ENCODE peak calls at places on chromosome 9, in seven cellular contexts. R, O, W, C, U, F and X are unnamed samples.

GRCh38 chr9:15373881-15374280 is 48.8 kb upstream of the SNAPC3 start:
- DNase-seq in R (no peak), O (no peak), W (no peak), C (no peak), U (peak; percentile 22), F (no peak), X (no peak)

GRCh38 chr9:78407636-78408312 is 110.8 kb downstream of the PSAT1 start:
- DNase-seq in R (no peak), O (no peak), W (no peak), C (no peak), U (no peak), F (no peak), X (no peak)

GRCh38 chr9:101848485-101848919 is 110.1 kb upstream of the GRIN3A start:
- DNase-seq in R (peak; percentile 1), O (no peak), W (peak; percentile 68), C (no peak), U (no peak), F (peak; percentile 72), X (no peak)

GRCh38 chr9:90803860-90804593 is 2.4 kb downstream of the SYK start:
- DNase-seq in R (no peak), O (no peak), W (no peak), C (no peak), U (no peak), F (no peak), X (no peak)

GRCh38 chr9:120710110-120710981 is 3.9 kb downstream of the MEGF9 start:
- DNase-seq in R (peak; percentile 66), O (no peak), W (peak; percentile 35), C (no peak), U (peak; percentile 35), F (peak; percentile 67), X (peak; percentile 28)

GRCh38 chr9:22111871-22112247 is 102.8 kb upstream of the CDKN2B start:
- DNase-seq in R (peak; percentile 79), O (no peak), W (no peak), C (no peak), U (peak; percentile 51), F (peak; percentile 81), X (no peak)

GRCh38 chr9:88706193-88707112 is 171.5 kb downstream of the NXNL2 start:
- DNase-seq in R (peak; percentile 8), O (no peak), W (no peak), C (no peak), U (no peak), F (no peak), X (peak; percentile 31)

GRCh38 chr9:2461886-2462285 is 159.7 kb upstream of the VLDLR start:
- DNase-seq in R (peak; percentile 23), O (no peak), W (no peak), C (no peak), U (no peak), F (peak; percentile 28), X (no peak)

GRCh38 chr9:114112778-114113585 is 13.9 kb upstream of the KIF12 start:
- DNase-seq in R (peak; percentile 76), O (peak; percentile 90), W (peak; percentile 79), C (no peak), U (no peak), F (peak; percentile 80), X (no peak)

GRCh38 chr9:121713400-121714070 is 62.1 kb downstream of the DAB2IP start:
- DNase-seq in R (no peak), O (no peak), W (no peak), C (no peak), U (no peak), F (no peak), X (no peak)

GRCh38 chr9:137606005-137606601 is 617 bp downstream of the ARRDC1 start:
- DNase-seq in R (peak; percentile 48), O (peak; percentile 45), W (peak; percentile 45), C (no peak), U (no peak), F (no peak), X (peak; percentile 56)

GRCh38 chr9:37464426-37465248 is 613 bp downstream of the ZBTB5 start:
- DNase-seq in R (peak; percentile 89), O (peak; percentile 86), W (peak; percentile 82), C (no peak), U (peak; percentile 84), F (peak; percentile 59), X (no peak)

GRCh38 chr9:89878687-89879086 is 273.9 kb downstream of the GADD45G start:
- DNase-seq in R (no peak), O (peak; percentile 95), W (peak; percentile 29), C (no peak), U (no peak), F (peak; percentile 21), X (no peak)

GRCh38 chr9:27247756-27248155 is 49.2 kb downstream of the EQTN start:
- DNase-seq in R (peak; percentile 63), O (no peak), W (peak; percentile 68), C (peak; percentile 64), U (peak; percentile 33), F (peak; percentile 56), X (peak; percentile 71)

GRCh38 chr9:21590058-21590996 is 108.2 kb upstream of the IFNE start:
- DNase-seq in R (peak; percentile 50), O (no peak), W (no peak), C (no peak), U (no peak), F (peak; percentile 51), X (no peak)

GRCh38 chr9:123406691-123407536 is 50.9 kb downstream of the CRB2 start:
- DNase-seq in R (no peak), O (no peak), W (no peak), C (no peak), U (no peak), F (peak; percentile 6), X (peak; percentile 74)

GRCh38 chr9:28032178-28032532 is 458.9 kb upstream of the C9orf72 start:
- DNase-seq in R (no peak), O (no peak), W (no peak), C (no peak), U (no peak), F (no peak), X (peak; percentile 23)

GRCh38 chr9:109728696-109729300 is 51.2 kb upstream of the PALM2AKAP2 start:
- DNase-seq in R (peak; percentile 28), O (no peak), W (no peak), C (no peak), U (no peak), F (no peak), X (no peak)

GRCh38 chr9:91151014-91151740 is 210.5 kb downstream of the AUH start:
- DNase-seq in R (peak; percentile 79), O (no peak), W (no peak), C (no peak), U (no peak), F (peak; percentile 99), X (no peak)

DNA sequence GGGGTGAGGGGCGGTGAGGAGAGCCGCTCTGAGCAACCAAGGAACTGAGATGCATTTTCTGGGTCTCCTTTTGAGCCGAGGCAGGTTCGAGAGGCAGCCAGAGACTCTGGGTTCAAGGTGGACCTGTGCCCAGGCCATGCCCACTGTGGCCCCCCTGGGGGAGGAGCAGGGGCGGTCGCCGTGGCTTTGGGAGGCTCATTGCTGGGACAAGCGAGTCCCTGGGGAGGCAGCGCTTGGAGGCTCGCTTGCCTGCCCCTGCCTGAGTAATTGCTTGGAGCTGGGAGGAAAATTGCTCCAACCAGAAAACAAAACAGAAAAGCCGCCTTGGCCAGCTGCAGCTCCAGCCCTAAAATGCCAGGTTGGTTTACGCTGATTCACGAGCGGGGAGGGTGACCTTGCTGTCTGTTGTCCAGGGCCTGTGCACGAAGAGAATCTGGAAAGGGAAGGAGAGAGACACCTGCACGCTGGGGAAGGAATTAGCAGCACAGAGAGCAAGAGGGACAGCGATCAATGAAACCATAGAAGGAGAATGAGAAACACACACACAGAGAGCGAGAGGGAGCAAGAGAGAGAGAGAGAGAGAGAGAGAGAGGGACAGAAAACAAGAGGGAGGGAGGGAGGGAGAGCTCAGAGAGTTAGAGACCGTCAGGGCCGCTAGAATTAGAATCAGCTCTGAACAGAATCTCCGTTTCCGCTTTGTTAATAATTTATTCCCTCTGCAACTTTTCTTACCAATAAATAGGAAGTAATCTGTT is 25.3 kb downstream of the NTNG2 start:
- DNase-seq in R (no peak), O (no peak), W (no peak), C (peak; percentile 47), U (no peak), F (no peak), X (peak; percentile 52)
- H3K4me3 ChIP-seq in R (no peak overlapping the region), O (no peak overlapping the region), W (no peak overlapping the region), C (no peak overlapping the region), U (no peak overlapping the region), F (no peak overlapping the region), X (no peak overlapping the region)

DNA sequence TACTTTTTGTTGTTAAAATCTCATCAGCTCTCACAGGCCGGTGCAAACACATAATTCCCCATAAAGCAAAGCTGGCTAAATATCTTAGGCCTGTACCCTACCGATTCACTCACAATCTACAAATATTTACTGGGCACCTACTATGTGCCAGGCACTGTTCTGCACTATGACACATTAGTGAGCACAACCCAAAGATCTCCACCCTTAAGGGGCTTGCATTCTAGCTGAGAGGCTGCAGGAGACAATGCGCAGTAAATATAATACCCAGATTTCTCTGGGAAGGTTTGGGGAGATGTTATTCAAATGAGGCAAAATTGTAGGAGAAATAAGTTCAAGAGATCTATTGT is 53.7 kb downstream of the FNBP1 start:
- DNase-seq in R (no peak), O (no peak), W (no peak), C (no peak), U (no peak), F (no peak), X (no peak)
- H3K4me3 ChIP-seq in R (no peak overlapping the region), O (no peak overlapping the region), W (no peak overlapping the region), C (no peak overlapping the region), U (no peak overlapping the region), F (no peak overlapping the region), X (no peak overlapping the region)

GRCh38 chr9:95877984-95878383 is 2.5 kb downstream of the ERCC6L2 start:
- DNase-seq in R (no peak), O (no peak), W (no peak), C (no peak), U (no peak), F (no peak), X (no peak)
- H3K4me3 ChIP-seq in R (no peak overlapping the region), O (no peak overlapping the region), W (no peak overlapping the region), C (no peak overlapping the region), U (no peak overlapping the region), F (no peak overlapping the region), X (no peak overlapping the region)

GRCh38 chr9:128892223-128892892 is 10.4 kb downstream of the LRRC8A start:
- DNase-seq in R (peak; percentile 94), O (peak; percentile 95), W (peak; percentile 81), C (no peak), U (peak; percentile 84), F (peak; percentile 94), X (no peak)
- H3K4me3 ChIP-seq in R (peak overlapping the region; percentile 49), O (peak overlapping the region; percentile 19), W (no peak overlapping the region), C (no peak overlapping the region), U (no peak overlapping the region), F (no peak overlapping the region), X (no peak overlapping the region)

GRCh38 chr9:133133680-133134418 is 12.8 kb upstream of the RALGDS start:
- DNase-seq in R (peak; percentile 99), O (peak; percentile 95), W (peak; percentile 94), C (peak; percentile 98), U (peak; percentile 85), F (peak; percentile 95), X (peak; percentile 43)
- H3K4me3 ChIP-seq in R (no peak overlapping the region), O (peak overlapping the region; percentile 7), W (no peak overlapping the region), C (no peak overlapping the region), U (no peak overlapping the region), F (no peak overlapping the region), X (no peak overlapping the region)